ENCODE peak calls at places on chromosomes 12 and 14, in eight cellular contexts. Q is astrocyte, H is A549, Y is suprapubic skin, P is heart left ventricle, N is endodermal cell, B is GM12878, L is tibial artery. C is an unnamed sample.

GRCh38 chr12:56838602-56839488 is 75.7 kb downstream of the HSD17B6 start:
- DNase-seq in Q (peak; percentile 37), H (no peak), Y (no peak), P (no peak), N (no peak), B (no peak), L (no peak), C (peak; percentile 22)

GRCh38 chr12:58629376-58629775 is 290.9 kb downstream of the LRIG3 start:
- DNase-seq in Q (peak; percentile 21), H (no peak), Y (no peak), P (no peak), N (no peak), B (no peak), L (no peak), C (no peak)

GRCh38 chr12:93757792-93758694 is 80.9 kb downstream of the CRADD start:
- DNase-seq in Q (no peak), H (no peak), Y (no peak), P (no peak), N (no peak), B (no peak), L (no peak), C (no peak)

GRCh38 chr12:97386133-97386581 is 76.4 kb upstream of the RMST start:
- DNase-seq in Q (peak; percentile 71), H (no peak), Y (no peak), P (no peak), N (peak; percentile 59), B (no peak), L (no peak), C (no peak)

GRCh38 chr12:115817399-115817798 is 460.1 kb downstream of the MED13L start:
- DNase-seq in Q (no peak), H (peak; percentile 15), Y (no peak), P (no peak), N (no peak), B (no peak), L (no peak), C (no peak)

GRCh38 chr12:116241157-116241772 is 36.2 kb downstream of the MED13L start:
- DNase-seq in Q (no peak), H (no peak), Y (no peak), P (no peak), N (no peak), B (no peak), L (no peak), C (no peak)

GRCh38 chr14:60064491-60065072 is 27.1 kb upstream of the PCNX4 start:
- DNase-seq in Q (peak; percentile 16), H (peak; percentile 3), Y (no peak), P (no peak), N (no peak), B (peak; percentile 15), L (no peak), C (peak; percentile 14)

GRCh38 chr14:24398943-24399801 is at the start of gene NYNRIN:
- DNase-seq in Q (peak; percentile 16), H (no peak), Y (no peak), P (no peak), N (peak; percentile 85), B (no peak), L (peak; percentile 78), C (no peak)

GRCh38 chr12:131159660-131160059 is 206.0 kb downstream of the ADGRD1 start:
- DNase-seq in Q (no peak), H (no peak), Y (no peak), P (no peak), N (peak; percentile 75), B (no peak), L (no peak), C (no peak)

GRCh38 chr12:85557850-85558249 is 277.8 kb downstream of the ALX1 start:
- DNase-seq in Q (no peak), H (no peak), Y (no peak), P (no peak), N (no peak), B (no peak), L (no peak), C (no peak)

GRCh38 chr14:73759183-73759713 is 45.1 kb upstream of the PNMA1 start:
- DNase-seq in Q (peak; percentile 39), H (no peak), Y (peak; percentile 89), P (peak; percentile 91), N (peak; percentile 63), B (no peak), L (peak; percentile 88), C (no peak)

GRCh38 chr14:38208825-38209562 is 1.3 kb downstream of the SSTR1 start:
- DNase-seq in Q (peak; percentile 33), H (no peak), Y (no peak), P (no peak), N (peak; percentile 83), B (no peak), L (no peak), C (no peak)

GRCh38 chr12:81015510-81015909 is 62.4 kb upstream of the ACSS3 start:
- DNase-seq in Q (no peak), H (no peak), Y (no peak), P (no peak), N (peak; percentile 48), B (no peak), L (no peak), C (no peak)

DNA sequence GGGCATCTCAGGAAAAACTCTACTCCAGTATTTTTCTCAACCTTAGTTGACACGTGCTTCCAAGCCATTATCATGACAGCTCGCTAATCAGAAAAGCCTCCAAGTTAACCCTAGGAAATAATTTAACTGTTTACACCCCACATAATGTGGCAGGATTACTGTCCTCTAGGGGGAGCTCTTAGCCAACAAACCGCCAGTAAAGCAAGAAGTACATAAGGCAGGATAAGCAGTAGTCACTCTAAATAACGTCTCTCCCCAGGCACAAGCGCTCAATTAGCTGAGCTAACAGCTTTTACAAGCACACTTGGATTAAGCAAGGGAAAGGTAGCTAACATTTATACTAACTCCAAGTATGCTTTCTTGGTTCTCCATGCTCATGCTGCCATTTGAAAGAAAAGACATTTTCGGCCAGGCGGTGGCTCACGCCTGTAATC is 22.8 kb downstream of the APOBEC1 start:
- DNase-seq in Q (no peak), H (no peak), Y (no peak), P (no peak), N (no peak), B (no peak), L (no peak), C (peak; percentile 26)
- TF ChIP-seq CTCF in Q (peak; percentile 26), H (peak; percentile 83), Y (peak; percentile 21), P (no peak), N (peak; percentile 100), B (peak; percentile 20), L (no peak), C (peak; percentile 90)

GRCh38 chr12:13299457-13299856 is 102.9 kb downstream of the EMP1 start:
- DNase-seq in Q (no peak), H (no peak), Y (no peak), P (no peak), N (no peak), B (no peak), L (no peak), C (no peak)
- H3K27ac ChIP-seq in Q (no peak overlapping the region), H (no peak overlapping the region), Y (no peak overlapping the region), P (no peak overlapping the region), N (no peak overlapping the region), B (no peak overlapping the region), L (no peak overlapping the region), C (no peak overlapping the region)

GRCh38 chr14:104690861-104691455 is 1.5 kb downstream of the INF2 start:
- DNase-seq in Q (no peak), H (no peak), Y (no peak), P (no peak), N (no peak), B (no peak), L (no peak), C (no peak)
- H3K4me1 ChIP-seq in Q (peaks cover 62% of the 10 kb centered on the region), H (peaks cover 80% of the 10 kb centered on the region), Y (peaks cover 94% of the 10 kb centered on the region), P (peaks cover 74% of the 10 kb centered on the region), N (peaks cover 23% of the 10 kb centered on the region), B (peaks cover 27% of the 10 kb centered on the region), L (peaks cover 80% of the 10 kb centered on the region), C (peaks cover 27% of the 10 kb centered on the region)

DNA sequence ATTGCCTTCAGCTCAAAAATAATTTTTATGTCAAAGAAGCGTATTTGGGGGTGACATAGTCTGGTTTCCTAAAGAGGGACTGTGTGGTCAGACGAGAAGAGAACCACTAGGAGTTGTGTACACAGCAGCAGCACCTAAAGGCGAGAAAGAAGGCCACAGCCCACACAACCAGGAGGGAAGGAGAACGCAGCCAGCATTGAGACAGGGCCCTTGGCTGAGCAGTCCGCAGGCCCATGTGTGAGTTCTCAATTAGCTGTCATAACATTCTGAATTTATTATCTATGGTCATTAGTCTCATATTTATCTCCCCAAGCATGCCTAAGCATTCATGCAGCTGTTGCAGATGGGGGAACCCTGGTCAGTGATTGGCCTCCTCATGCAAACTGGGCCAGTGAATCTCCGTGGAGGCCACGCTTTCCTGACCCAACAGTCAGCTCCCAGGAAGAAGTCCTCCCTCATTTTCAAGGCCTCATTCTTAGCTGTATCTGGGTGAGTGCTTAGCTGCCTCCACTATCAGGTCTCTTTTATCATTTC is 81.2 kb upstream of the ATF7IP start:
- DNase-seq in Q (no peak), H (no peak), Y (no peak), P (peak; percentile 76), N (peak; percentile 71), B (peak; percentile 40), L (no peak), C (no peak)
- TF ChIP-seq CTCF in Q (no peak), H (no peak), Y (no peak), P (no peak), N (peak; percentile 40), B (no peak), L (no peak), C (no peak)

DNA sequence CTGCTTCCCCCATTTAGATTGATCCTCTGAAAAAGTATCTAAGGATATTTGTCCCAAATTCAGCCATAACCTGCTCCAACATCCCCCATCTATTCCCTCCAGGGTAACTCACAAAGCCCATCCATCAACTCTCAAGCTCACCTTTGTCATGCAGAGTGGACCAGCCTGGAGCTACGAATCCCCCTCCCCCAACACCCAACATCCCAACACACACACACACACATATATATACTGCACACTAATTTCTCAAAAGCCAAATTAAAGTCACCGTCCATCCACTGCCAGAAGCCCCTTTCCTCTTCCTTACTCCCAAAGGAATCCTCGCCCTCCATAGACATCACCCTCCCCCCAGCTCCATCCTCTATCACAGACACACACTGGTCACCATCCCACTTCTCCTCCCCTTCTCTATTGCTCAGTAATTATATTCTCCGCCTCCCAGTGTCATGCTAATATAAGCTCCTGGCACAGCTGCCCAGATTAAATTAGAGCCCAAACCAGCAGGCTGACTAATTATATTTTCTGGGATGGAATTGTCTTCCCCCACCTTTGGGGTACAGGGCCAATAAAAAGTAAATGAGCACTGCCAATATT is 13.4 kb upstream of the TESPA1 start:
- DNase-seq in Q (no peak), H (no peak), Y (no peak), P (no peak), N (no peak), B (no peak), L (no peak), C (no peak)
- H3K27ac ChIP-seq in Q (no peak overlapping the region), H (no peak overlapping the region), Y (no peak overlapping the region), P (no peak overlapping the region), N (peak overlapping the region; percentile 32), B (no peak overlapping the region), L (no peak overlapping the region), C (no peak overlapping the region)

DNA sequence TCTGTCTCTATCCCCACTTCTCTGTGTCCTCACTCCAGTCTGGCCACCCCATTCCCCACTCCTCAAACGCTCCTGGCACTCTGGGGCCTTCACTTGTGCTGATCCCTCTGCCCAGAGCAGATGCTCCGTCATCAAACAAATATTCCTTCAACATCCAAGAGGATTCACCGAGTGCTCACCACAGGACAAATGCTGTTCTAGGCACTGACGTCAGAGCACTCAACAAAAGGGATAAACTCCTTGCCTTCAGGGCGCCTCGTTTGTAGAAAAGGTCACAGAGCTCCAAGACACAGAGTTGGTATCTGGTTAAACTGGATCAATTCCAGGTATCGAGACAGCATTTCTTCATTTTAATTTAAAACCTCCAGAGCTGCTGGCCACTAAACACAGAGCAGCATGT is 35.3 kb downstream of the PSMC1 start:
- DNase-seq in Q (no peak), H (no peak), Y (no peak), P (no peak), N (no peak), B (no peak), L (no peak), C (peak; percentile 61)
- H3K4me1 ChIP-seq in Q (no peaks in the 10 kb centered on the region), H (no peaks in the 10 kb centered on the region), Y (no peaks in the 10 kb centered on the region), P (peaks cover 15% of the 10 kb centered on the region), N (peaks cover 3% of the 10 kb centered on the region), B (no peaks in the 10 kb centered on the region), L (no peaks in the 10 kb centered on the region), C (no peaks in the 10 kb centered on the region)